ENCODE peak calls at places on chromosomes 2 and 18, in seven cellular contexts. One of them, this sample, is unnamed.

GRCh38 chr2:200944467-200945394 is 18.7 kb downstream of the ORC2 start:
- DNase-seq in T-helper 1 cell: peak; percentile 72
- DNase-seq in cardiac muscle cell: no peak
- DNase-seq in GDM1: no peak
- DNase-seq in NCI-H774: no peak
- DNase-seq in stimulated activated CD4-positive, alpha-beta T cell treated with anti-CD3 and anti-CD28 coated beads, Interleukin-2, amount 100 ng/mL, for 48 hours: peak; percentile 68
- DNase-seq in activated T-helper 9 cell treated with anti-CD3 and anti-CD28 coated beads, Interleukin-2, amount 50 U/mL, for 16 hours: peak; percentile 53
- DNase-seq in this sample: no peak

GRCh38 chr2:26302846-26303245 is 43.1 kb upstream of the SELENOI start:
- DNase-seq in T-helper 1 cell: no peak
- DNase-seq in cardiac muscle cell: no peak
- DNase-seq in GDM1: no peak
- DNase-seq in NCI-H774: no peak
- DNase-seq in stimulated activated CD4-positive, alpha-beta T cell treated with anti-CD3 and anti-CD28 coated beads, Interleukin-2, amount 100 ng/mL, for 48 hours: no peak
- DNase-seq in activated T-helper 9 cell treated with anti-CD3 and anti-CD28 coated beads, Interleukin-2, amount 50 U/mL, for 16 hours: no peak
- DNase-seq in this sample: no peak

GRCh38 chr18:71237636-71238035 is 948.8 kb downstream of the SOCS6 start:
- DNase-seq in T-helper 1 cell: no peak
- DNase-seq in cardiac muscle cell: no peak
- DNase-seq in GDM1: no peak
- DNase-seq in NCI-H774: no peak
- DNase-seq in stimulated activated CD4-positive, alpha-beta T cell treated with anti-CD3 and anti-CD28 coated beads, Interleukin-2, amount 100 ng/mL, for 48 hours: no peak
- DNase-seq in activated T-helper 9 cell treated with anti-CD3 and anti-CD28 coated beads, Interleukin-2, amount 50 U/mL, for 16 hours: no peak
- DNase-seq in this sample: no peak

GRCh38 chr2:229129738-229130371 is 141.2 kb downstream of the PID1 start:
- DNase-seq in T-helper 1 cell: no peak
- DNase-seq in cardiac muscle cell: peak; percentile 40
- DNase-seq in GDM1: no peak
- DNase-seq in NCI-H774: no peak
- DNase-seq in stimulated activated CD4-positive, alpha-beta T cell treated with anti-CD3 and anti-CD28 coated beads, Interleukin-2, amount 100 ng/mL, for 48 hours: no peak
- DNase-seq in activated T-helper 9 cell treated with anti-CD3 and anti-CD28 coated beads, Interleukin-2, amount 50 U/mL, for 16 hours: no peak
- DNase-seq in this sample: no peak

GRCh38 chr18:47931707-47932103 is 1.2 kb upstream of the SMAD2 start:
- DNase-seq in T-helper 1 cell: no peak
- DNase-seq in cardiac muscle cell: peak; percentile 39
- DNase-seq in GDM1: peak; percentile 49
- DNase-seq in NCI-H774: peak; percentile 25
- DNase-seq in stimulated activated CD4-positive, alpha-beta T cell treated with anti-CD3 and anti-CD28 coated beads, Interleukin-2, amount 100 ng/mL, for 48 hours: no peak
- DNase-seq in activated T-helper 9 cell treated with anti-CD3 and anti-CD28 coated beads, Interleukin-2, amount 50 U/mL, for 16 hours: no peak
- DNase-seq in this sample: peak; percentile 52

GRCh38 chr2:97736608-97737330 is 23.4 kb downstream of the ZAP70 start:
- DNase-seq in T-helper 1 cell: no peak
- DNase-seq in cardiac muscle cell: no peak
- DNase-seq in GDM1: no peak
- DNase-seq in NCI-H774: no peak
- DNase-seq in stimulated activated CD4-positive, alpha-beta T cell treated with anti-CD3 and anti-CD28 coated beads, Interleukin-2, amount 100 ng/mL, for 48 hours: no peak
- DNase-seq in activated T-helper 9 cell treated with anti-CD3 and anti-CD28 coated beads, Interleukin-2, amount 50 U/mL, for 16 hours: no peak
- DNase-seq in this sample: no peak

GRCh38 chr2:46131-46470 is 204 bp downstream of the FAM110C start:
- DNase-seq in T-helper 1 cell: no peak
- DNase-seq in cardiac muscle cell: no peak
- DNase-seq in GDM1: no peak
- DNase-seq in NCI-H774: no peak
- DNase-seq in stimulated activated CD4-positive, alpha-beta T cell treated with anti-CD3 and anti-CD28 coated beads, Interleukin-2, amount 100 ng/mL, for 48 hours: no peak
- DNase-seq in activated T-helper 9 cell treated with anti-CD3 and anti-CD28 coated beads, Interleukin-2, amount 50 U/mL, for 16 hours: no peak
- DNase-seq in this sample: no peak

GRCh38 chr2:30714811-30715709 is 92.2 kb downstream of the CAPN13 start:
- DNase-seq in T-helper 1 cell: peak; percentile 12
- DNase-seq in cardiac muscle cell: no peak
- DNase-seq in GDM1: peak; percentile 17
- DNase-seq in NCI-H774: no peak
- DNase-seq in stimulated activated CD4-positive, alpha-beta T cell treated with anti-CD3 and anti-CD28 coated beads, Interleukin-2, amount 100 ng/mL, for 48 hours: no peak
- DNase-seq in activated T-helper 9 cell treated with anti-CD3 and anti-CD28 coated beads, Interleukin-2, amount 50 U/mL, for 16 hours: no peak
- DNase-seq in this sample: no peak

GRCh38 chr2:55049794-55050132 is 488 bp downstream of the RTN4 start:
- DNase-seq in T-helper 1 cell: no peak
- DNase-seq in cardiac muscle cell: peak; percentile 51
- DNase-seq in GDM1: no peak
- DNase-seq in NCI-H774: no peak
- DNase-seq in stimulated activated CD4-positive, alpha-beta T cell treated with anti-CD3 and anti-CD28 coated beads, Interleukin-2, amount 100 ng/mL, for 48 hours: no peak
- DNase-seq in activated T-helper 9 cell treated with anti-CD3 and anti-CD28 coated beads, Interleukin-2, amount 50 U/mL, for 16 hours: no peak
- DNase-seq in this sample: no peak

GRCh38 chr2:16198166-16198912 is 258.0 kb downstream of the MYCN start:
- DNase-seq in T-helper 1 cell: no peak
- DNase-seq in cardiac muscle cell: no peak
- DNase-seq in GDM1: no peak
- DNase-seq in NCI-H774: no peak
- DNase-seq in stimulated activated CD4-positive, alpha-beta T cell treated with anti-CD3 and anti-CD28 coated beads, Interleukin-2, amount 100 ng/mL, for 48 hours: no peak
- DNase-seq in activated T-helper 9 cell treated with anti-CD3 and anti-CD28 coated beads, Interleukin-2, amount 50 U/mL, for 16 hours: no peak
- DNase-seq in this sample: no peak

GRCh38 chr2:23146011-23146410 is 239.0 kb upstream of the KLHL29 start:
- DNase-seq in T-helper 1 cell: no peak
- DNase-seq in cardiac muscle cell: no peak
- DNase-seq in GDM1: no peak
- DNase-seq in NCI-H774: no peak
- DNase-seq in stimulated activated CD4-positive, alpha-beta T cell treated with anti-CD3 and anti-CD28 coated beads, Interleukin-2, amount 100 ng/mL, for 48 hours: no peak
- DNase-seq in activated T-helper 9 cell treated with anti-CD3 and anti-CD28 coated beads, Interleukin-2, amount 50 U/mL, for 16 hours: no peak
- DNase-seq in this sample: no peak

GRCh38 chr2:55408946-55409868 is 10.4 kb downstream of the CCDC88A start:
- DNase-seq in T-helper 1 cell: no peak
- DNase-seq in cardiac muscle cell: no peak
- DNase-seq in GDM1: no peak
- DNase-seq in NCI-H774: no peak
- DNase-seq in stimulated activated CD4-positive, alpha-beta T cell treated with anti-CD3 and anti-CD28 coated beads, Interleukin-2, amount 100 ng/mL, for 48 hours: no peak
- DNase-seq in activated T-helper 9 cell treated with anti-CD3 and anti-CD28 coated beads, Interleukin-2, amount 50 U/mL, for 16 hours: no peak
- DNase-seq in this sample: no peak

GRCh38 chr18:63178526-63178880 is 141.1 kb downstream of the BCL2 start:
- DNase-seq in T-helper 1 cell: no peak
- DNase-seq in cardiac muscle cell: no peak
- DNase-seq in GDM1: no peak
- DNase-seq in NCI-H774: no peak
- DNase-seq in stimulated activated CD4-positive, alpha-beta T cell treated with anti-CD3 and anti-CD28 coated beads, Interleukin-2, amount 100 ng/mL, for 48 hours: no peak
- DNase-seq in activated T-helper 9 cell treated with anti-CD3 and anti-CD28 coated beads, Interleukin-2, amount 50 U/mL, for 16 hours: no peak
- DNase-seq in this sample: no peak

GRCh38 chr2:104938226-104938941 is 84.5 kb downstream of the POU3F3 start:
- DNase-seq in T-helper 1 cell: peak; percentile 23
- DNase-seq in cardiac muscle cell: no peak
- DNase-seq in GDM1: no peak
- DNase-seq in NCI-H774: no peak
- DNase-seq in stimulated activated CD4-positive, alpha-beta T cell treated with anti-CD3 and anti-CD28 coated beads, Interleukin-2, amount 100 ng/mL, for 48 hours: no peak
- DNase-seq in activated T-helper 9 cell treated with anti-CD3 and anti-CD28 coated beads, Interleukin-2, amount 50 U/mL, for 16 hours: no peak
- DNase-seq in this sample: no peak

GRCh38 chr2:71801969-71802368 is 345.7 kb downstream of the CYP26B1 start:
- DNase-seq in T-helper 1 cell: no peak
- DNase-seq in cardiac muscle cell: peak; percentile 71
- DNase-seq in GDM1: no peak
- DNase-seq in NCI-H774: no peak
- DNase-seq in stimulated activated CD4-positive, alpha-beta T cell treated with anti-CD3 and anti-CD28 coated beads, Interleukin-2, amount 100 ng/mL, for 48 hours: no peak
- DNase-seq in activated T-helper 9 cell treated with anti-CD3 and anti-CD28 coated beads, Interleukin-2, amount 50 U/mL, for 16 hours: no peak
- DNase-seq in this sample: no peak

GRCh38 chr2:231294116-231294515 is 95.7 kb downstream of the ARMC9 start:
- DNase-seq in T-helper 1 cell: no peak
- DNase-seq in cardiac muscle cell: no peak
- DNase-seq in GDM1: no peak
- DNase-seq in NCI-H774: no peak
- DNase-seq in stimulated activated CD4-positive, alpha-beta T cell treated with anti-CD3 and anti-CD28 coated beads, Interleukin-2, amount 100 ng/mL, for 48 hours: no peak
- DNase-seq in activated T-helper 9 cell treated with anti-CD3 and anti-CD28 coated beads, Interleukin-2, amount 50 U/mL, for 16 hours: no peak
- DNase-seq in this sample: no peak

GRCh38 chr2:74414913-74415761 is 6.3 kb downstream of the C2orf81 start:
- DNase-seq in T-helper 1 cell: peak; percentile 36
- DNase-seq in cardiac muscle cell: no peak
- DNase-seq in GDM1: no peak
- DNase-seq in NCI-H774: no peak
- DNase-seq in stimulated activated CD4-positive, alpha-beta T cell treated with anti-CD3 and anti-CD28 coated beads, Interleukin-2, amount 100 ng/mL, for 48 hours: no peak
- DNase-seq in activated T-helper 9 cell treated with anti-CD3 and anti-CD28 coated beads, Interleukin-2, amount 50 U/mL, for 16 hours: peak; percentile 11
- DNase-seq in this sample: no peak

GRCh38 chr2:205837663-205838062 is 155.4 kb downstream of the NRP2 start:
- DNase-seq in T-helper 1 cell: no peak
- DNase-seq in cardiac muscle cell: no peak
- DNase-seq in GDM1: no peak
- DNase-seq in NCI-H774: no peak
- DNase-seq in stimulated activated CD4-positive, alpha-beta T cell treated with anti-CD3 and anti-CD28 coated beads, Interleukin-2, amount 100 ng/mL, for 48 hours: no peak
- DNase-seq in activated T-helper 9 cell treated with anti-CD3 and anti-CD28 coated beads, Interleukin-2, amount 50 U/mL, for 16 hours: no peak
- DNase-seq in this sample: no peak

GRCh38 chr18:76757925-76758324 is 64.4 kb upstream of the ZNF236 start:
- DNase-seq in T-helper 1 cell: no peak
- DNase-seq in cardiac muscle cell: no peak
- DNase-seq in GDM1: no peak
- DNase-seq in NCI-H774: no peak
- DNase-seq in stimulated activated CD4-positive, alpha-beta T cell treated with anti-CD3 and anti-CD28 coated beads, Interleukin-2, amount 100 ng/mL, for 48 hours: no peak
- DNase-seq in activated T-helper 9 cell treated with anti-CD3 and anti-CD28 coated beads, Interleukin-2, amount 50 U/mL, for 16 hours: no peak
- DNase-seq in this sample: no peak

GRCh38 chr18:32915526-32915925 is 142.7 kb upstream of the KLHL14 start:
- DNase-seq in T-helper 1 cell: no peak
- DNase-seq in cardiac muscle cell: no peak
- DNase-seq in GDM1: no peak
- DNase-seq in NCI-H774: no peak
- DNase-seq in stimulated activated CD4-positive, alpha-beta T cell treated with anti-CD3 and anti-CD28 coated beads, Interleukin-2, amount 100 ng/mL, for 48 hours: no peak
- DNase-seq in activated T-helper 9 cell treated with anti-CD3 and anti-CD28 coated beads, Interleukin-2, amount 50 U/mL, for 16 hours: no peak
- DNase-seq in this sample: no peak

GRCh38 chr18:40868110-40868858 is 1086.8 kb upstream of the PIK3C3 start:
- DNase-seq in T-helper 1 cell: no peak
- DNase-seq in cardiac muscle cell: no peak
- DNase-seq in GDM1: no peak
- DNase-seq in NCI-H774: no peak
- DNase-seq in stimulated activated CD4-positive, alpha-beta T cell treated with anti-CD3 and anti-CD28 coated beads, Interleukin-2, amount 100 ng/mL, for 48 hours: no peak
- DNase-seq in activated T-helper 9 cell treated with anti-CD3 and anti-CD28 coated beads, Interleukin-2, amount 50 U/mL, for 16 hours: no peak
- DNase-seq in this sample: no peak

This sample was measured in T47D.